ENCODE peak calls at places on chromosomes 12 and 14, in six cellular contexts. O is neural progenitor cell; F is sigmoid colon; X is CD4-positive, alpha-beta memory T cell; S is tibial artery; G is astrocyte. K is an unnamed sample.
A peak's percentile ranks its signal among the peaks of the same experiment; 100 is the strongest.

GRCh38 chr12:89072303-89073026 is 279.8 kb downstream of the DUSP6 start:
- DNase-seq in O (peak; percentile 47), F (no peak), X (no peak), S (no peak), G (no peak), K (no peak)

GRCh38 chr14:96597680-96598079 is 95.5 kb downstream of the PAPOLA start:
- DNase-seq in O (no peak), F (no peak), X (no peak), S (no peak), G (no peak), K (no peak)

GRCh38 chr14:49586673-49587460 is 687 bp upstream of the RPS29 start:
- DNase-seq in O (peak; percentile 57), F (no peak), X (peak; percentile 80), S (no peak), G (peak; percentile 62), K (peak; percentile 58)

GRCh38 chr14:104996483-104996882 is 10.9 kb downstream of the CLBA1 start:
- DNase-seq in O (no peak), F (no peak), X (no peak), S (no peak), G (no peak), K (no peak)

GRCh38 chr12:107014050-107014449 is 27.1 kb upstream of the MTERF2 start:
- DNase-seq in O (no peak), F (no peak), X (peak; percentile 56), S (no peak), G (no peak), K (no peak)

GRCh38 chr12:116339800-116340371 is 62.4 kb upstream of the MED13L start:
- DNase-seq in O (no peak), F (no peak), X (no peak), S (no peak), G (peak; percentile 29), K (no peak)

GRCh38 chr12:109767991-109768900 is 54.6 kb downstream of the FAM222A start:
- DNase-seq in O (no peak), F (peak; percentile 57), X (no peak), S (peak; percentile 3), G (no peak), K (no peak)

GRCh38 chr12:6708968-6709394 is 8.4 kb upstream of the PIANP start:
- DNase-seq in O (no peak), F (no peak), X (no peak), S (no peak), G (no peak), K (no peak)

GRCh38 chr14:23538049-23538718 is 13.4 kb downstream of the ZFHX2 start:
- DNase-seq in O (no peak), F (no peak), X (no peak), S (no peak), G (no peak), K (no peak)

GRCh38 chr14:89773644-89774316 is 180.8 kb downstream of the EFCAB11 start:
- DNase-seq in O (peak; percentile 51), F (no peak), X (peak; percentile 46), S (no peak), G (peak; percentile 65), K (peak; percentile 82)

GRCh38 chr12:58668831-58669230 is 251.5 kb downstream of the LRIG3 start:
- DNase-seq in O (no peak), F (no peak), X (no peak), S (no peak), G (peak; percentile 87), K (no peak)

GRCh38 chr14:26577711-26578110 is 20.1 kb downstream of the NOVA1 start:
- DNase-seq in O (no peak), F (no peak), X (no peak), S (no peak), G (no peak), K (no peak)

GRCh38 chr14:63504628-63505027 is 38.5 kb downstream of the PPP2R5E start:
- DNase-seq in O (no peak), F (no peak), X (no peak), S (no peak), G (no peak), K (no peak)

GRCh38 chr12:5884846-5885245 is 60.2 kb downstream of the ANO2 start:
- DNase-seq in O (no peak), F (no peak), X (no peak), S (no peak), G (no peak), K (no peak)

GRCh38 chr12:51187370-51187987 is 14.5 kb upstream of the TFCP2 start:
- DNase-seq in O (no peak), F (peak; percentile 32), X (no peak), S (no peak), G (no peak), K (peak; percentile 75)

GRCh38 chr14:103123634-103124500 is 606 bp downstream of the TNFAIP2 start:
- DNase-seq in O (peak; percentile 61), F (peak; percentile 87), X (no peak), S (peak; percentile 72), G (no peak), K (no peak)

GRCh38 chr14:39091716-39092115 is 11.3 kb downstream of the SEC23A start:
- DNase-seq in O (no peak), F (no peak), X (no peak), S (no peak), G (no peak), K (no peak)

GRCh38 chr12:88793091-88793490 is 212.8 kb upstream of the KITLG start:
- DNase-seq in O (no peak), F (no peak), X (no peak), S (no peak), G (peak; percentile 30), K (no peak)

GRCh38 chr12:109863961-109864712 is 16.2 kb downstream of the GLTP start:
- DNase-seq in O (no peak), F (no peak), X (no peak), S (no peak), G (no peak), K (peak; percentile 60)

GRCh38 chr12:21850419-21850818 is 75.9 kb upstream of the KCNJ8 start:
- DNase-seq in O (no peak), F (no peak), X (no peak), S (no peak), G (no peak), K (no peak)

GRCh38 chr12:52945389-52946232 is 3.3 kb upstream of the KRT18 start:
- DNase-seq in O (peak; percentile 56), F (no peak), X (no peak), S (no peak), G (peak; percentile 90), K (no peak)

GRCh38 chr12:96047621-96048211 is 12.3 kb upstream of the LTA4H start:
- DNase-seq in O (no peak), F (peak; percentile 71), X (peak; percentile 40), S (peak; percentile 37), G (peak; percentile 57), K (peak; percentile 26)

GRCh38 chr12:109738209-109738608 is 24.6 kb downstream of the FAM222A start:
- DNase-seq in O (no peak), F (peak; percentile 28), X (no peak), S (no peak), G (no peak), K (no peak)

GRCh38 chr12:53055471-53056266 is 5.8 kb downstream of the TNS2 start:
- DNase-seq in O (no peak), F (peak; percentile 70), X (no peak), S (peak; percentile 30), G (no peak), K (no peak)

GRCh38 chr14:88166616-88167015 is 156.5 kb downstream of the KCNK10 start:
- DNase-seq in O (no peak), F (no peak), X (no peak), S (no peak), G (peak; percentile 61), K (no peak)

GRCh38 chr12:109716512-109717389 is 3.1 kb downstream of the FAM222A start:
- DNase-seq in O (no peak), F (peak; percentile 92), X (no peak), S (peak; percentile 41), G (no peak), K (no peak)

GRCh38 chr14:97976861-97977260 is 1179.7 kb downstream of the VRK1 start:
- DNase-seq in O (no peak), F (no peak), X (no peak), S (no peak), G (no peak), K (no peak)

GRCh38 chr14:68271996-68272395 is 452.4 kb downstream of the RAD51B start:
- DNase-seq in O (no peak), F (no peak), X (no peak), S (no peak), G (no peak), K (no peak)
- H3K27me3 ChIP-seq in O (no peaks in the 10 kb centered on the region), F (no peaks in the 10 kb centered on the region), X (no peaks in the 10 kb centered on the region), S (no peaks in the 10 kb centered on the region), G (no peaks in the 10 kb centered on the region), K (no peaks in the 10 kb centered on the region)

DNA sequence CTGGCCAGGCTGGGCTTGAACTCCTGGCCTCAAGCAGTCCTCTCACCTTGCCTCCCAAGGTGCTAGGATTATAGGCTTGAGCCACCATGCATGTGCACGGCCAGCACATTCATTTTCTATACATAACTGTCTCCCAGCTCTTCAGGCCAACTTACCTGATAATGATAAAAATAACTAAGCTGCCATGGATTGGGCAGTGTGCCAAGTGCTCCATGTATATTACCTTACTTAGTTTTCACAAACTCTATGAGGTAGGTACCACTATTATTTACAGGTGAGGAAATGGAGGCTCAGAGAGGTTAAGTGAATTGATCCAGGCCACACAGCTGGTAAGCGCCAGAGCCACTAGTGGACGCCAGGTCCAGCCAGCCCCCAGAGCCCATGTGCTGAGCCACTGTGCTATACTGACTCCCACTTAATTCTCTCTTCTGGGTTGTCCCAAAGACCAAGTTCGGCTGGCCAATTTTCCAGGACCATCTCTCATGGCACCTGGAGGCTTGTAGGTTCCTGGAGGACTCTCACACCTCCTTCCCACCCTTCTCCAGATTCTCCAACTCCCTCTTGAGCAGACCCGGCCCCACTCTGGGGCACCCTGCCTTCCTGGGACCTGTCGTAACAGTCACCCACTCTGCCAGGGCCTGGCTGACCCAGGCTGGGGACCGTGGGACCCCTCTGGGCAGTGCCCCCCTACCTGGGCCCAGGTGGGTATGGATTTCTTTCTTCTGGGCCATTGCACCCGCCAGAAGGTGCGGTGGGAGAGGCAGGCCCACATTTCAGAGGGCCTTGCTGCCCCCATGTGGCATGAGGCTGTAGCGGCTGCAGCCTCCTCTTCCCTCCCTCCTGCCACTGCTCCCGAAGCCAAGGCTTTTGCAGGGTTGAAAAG is 30.2 kb upstream of the CIPC start:
- DNase-seq in O (peak; percentile 80), F (peak; percentile 89), X (peak; percentile 53), S (peak; percentile 56), G (peak; percentile 22), K (peak; percentile 70)
- H3K4me1 ChIP-seq in O (peaks cover 11% of the 10 kb centered on the region), F (no peaks in the 10 kb centered on the region), X (no peaks in the 10 kb centered on the region), S (no peaks in the 10 kb centered on the region), G (no peaks in the 10 kb centered on the region), K (no peaks in the 10 kb centered on the region)

GRCh38 chr12:10941916-10942607 is 3.0 kb upstream of the TAS2R14 start:
- DNase-seq in O (no peak), F (no peak), X (no peak), S (no peak), G (peak; percentile 27), K (peak; percentile 80)

GRCh38 chr12:10936495-10936894 is 2.6 kb downstream of the TAS2R14 start:
- DNase-seq in O (no peak), F (no peak), X (no peak), S (no peak), G (no peak), K (no peak)

GRCh38 chr12:10941369-10941768 is 2.3 kb upstream of the TAS2R14 start:
- DNase-seq in O (no peak), F (no peak), X (no peak), S (no peak), G (no peak), K (no peak)

GRCh38 chr12:10940389-10940788 is 1.3 kb upstream of the TAS2R14 start:
- DNase-seq in O (no peak), F (no peak), X (no peak), S (no peak), G (peak; percentile 91), K (no peak)

GRCh38 chr12:10939163-10939562 is at the start of gene TAS2R14:
- DNase-seq in O (no peak), F (no peak), X (no peak), S (no peak), G (no peak), K (no peak)
- H3K27ac ChIP-seq in O (no peak within 1 kb of the TSS), F (no peak within 1 kb of the TSS), X (no peak within 1 kb of the TSS), S (no peak within 1 kb of the TSS), G (peak within 1 kb of the TSS; percentile 67), K (no peak within 1 kb of the TSS)

GRCh38 chr12:4011597-4011996 is 138.4 kb upstream of the PARP11 start:
- DNase-seq in O (no peak), F (no peak), X (no peak), S (no peak), G (peak; percentile 31), K (no peak)
- H3K27me3 ChIP-seq in O (no peaks in the 10 kb centered on the region), F (no peaks in the 10 kb centered on the region), X (no peaks in the 10 kb centered on the region), S (peaks cover 8% of the 10 kb centered on the region), G (no peaks in the 10 kb centered on the region), K (no peaks in the 10 kb centered on the region)